ENCODE peak calls at places on chromosome 9, in eight cellular contexts. Z is AG08395, Q is activated T-cell treated with anti-CD3 and anti-CD28 coated beads for 48 hours, I is Right ventricle myocardium superior, V is T-helper 22 cell, P is left ventricle myocardium superior, L is T-cell, G is transverse colon. Y is an unnamed sample.

GRCh38 chr9:70007831-70008230 is 35.8 kb upstream of the MAMDC2 start:
- DNase-seq in Z (no peak), Q (no peak), I (no peak), V (no peak), P (no peak), L (no peak), G (no peak), Y (no peak)

GRCh38 chr9:137429974-137430722 is 7.0 kb downstream of the NOXA1 start:
- DNase-seq in Z (no peak), Q (no peak), I (peak), V (no peak), P (peak), L (no peak), G (peak), Y (no peak)

GRCh38 chr9:136441681-136442245 is 2.1 kb upstream of the INPP5E start:
- DNase-seq in Z (no peak), Q (no peak), I (no peak), V (no peak), P (no peak), L (no peak), G (no peak), Y (no peak)

GRCh38 chr9:133580416-133580738 is 28.8 kb downstream of the FAM163B start:
- DNase-seq in Z (no peak), Q (no peak), I (no peak), V (no peak), P (no peak), L (no peak), G (no peak), Y (no peak)

GRCh38 chr9:96137666-96138429 is 164.1 kb downstream of the HSD17B3 start:
- DNase-seq in Z (peak), Q (no peak), I (no peak), V (no peak), P (no peak), L (no peak), G (no peak), Y (no peak)

GRCh38 chr9:109401169-109401989 is 80.5 kb upstream of the EPB41L4B start:
- DNase-seq in Z (peak), Q (peak), I (no peak), V (no peak), P (no peak), L (no peak), G (peak), Y (peak)

GRCh38 chr9:17837931-17838330 is 259.1 kb downstream of the SH3GL2 start:
- DNase-seq in Z (no peak), Q (no peak), I (no peak), V (no peak), P (no peak), L (no peak), G (no peak), Y (no peak)

GRCh38 chr9:109411069-109411761 is 86.9 kb downstream of the PTPN3 start:
- DNase-seq in Z (no peak), Q (no peak), I (no peak), V (no peak), P (no peak), L (no peak), G (no peak), Y (no peak)

GRCh38 chr9:16642421-16643109 is 227.9 kb downstream of the BNC2 start:
- DNase-seq in Z (no peak), Q (no peak), I (no peak), V (no peak), P (no peak), L (no peak), G (no peak), Y (no peak)

GRCh38 chr9:99824378-99825157 is 2.9 kb downstream of the NR4A3 start:
- DNase-seq in Z (peak), Q (peak), I (peak), V (peak), P (peak), L (peak), G (peak), Y (peak)

GRCh38 chr9:132056717-132057429 is 22.8 kb downstream of the MED27 start:
- DNase-seq in Z (no peak), Q (no peak), I (no peak), V (no peak), P (no peak), L (no peak), G (no peak), Y (no peak)

GRCh38 chr9:136373300-136374182 is at the start of gene CARD9:
- DNase-seq in Z (peak), Q (peak), I (peak), V (no peak), P (peak), L (no peak), G (peak), Y (no peak)

GRCh38 chr9:36893148-36893547 is 140.9 kb downstream of the PAX5 start:
- DNase-seq in Z (no peak), Q (no peak), I (no peak), V (no peak), P (no peak), L (no peak), G (no peak), Y (no peak)

GRCh38 chr9:114307323-114308250 is 15.3 kb upstream of the ORM1 start:
- DNase-seq in Z (peak), Q (no peak), I (no peak), V (no peak), P (no peak), L (no peak), G (no peak), Y (no peak)

GRCh38 chr9:112380771-112381181 is 868 bp downstream of the HSDL2 start:
- DNase-seq in Z (no peak), Q (no peak), I (no peak), V (no peak), P (no peak), L (no peak), G (no peak), Y (no peak)

GRCh38 chr9:27861887-27862286 is 288.6 kb upstream of the C9orf72 start:
- DNase-seq in Z (no peak), Q (no peak), I (no peak), V (no peak), P (no peak), L (no peak), G (no peak), Y (no peak)

GRCh38 chr9:86946712-86947145 is 577 bp downstream of the GAS1 start:
- DNase-seq in Z (no peak), Q (peak), I (peak), V (peak), P (peak), L (peak), G (peak), Y (peak)

GRCh38 chr9:116861321-116861720 is 174.2 kb downstream of the TRIM32 start:
- DNase-seq in Z (no peak), Q (no peak), I (no peak), V (no peak), P (no peak), L (no peak), G (no peak), Y (no peak)

GRCh38 chr9:87464110-87464991 is 33.3 kb upstream of the DAPK1 start:
- DNase-seq in Z (peak), Q (peak), I (no peak), V (no peak), P (no peak), L (no peak), G (no peak), Y (no peak)

GRCh38 chr9:24487250-24487861 is 58.3 kb downstream of the IZUMO3 start:
- DNase-seq in Z (no peak), Q (no peak), I (no peak), V (no peak), P (no peak), L (no peak), G (no peak), Y (no peak)

GRCh38 chr9:129712595-129713524 is 40.0 kb downstream of the PTGES start:
- DNase-seq in Z (peak), Q (no peak), I (no peak), V (no peak), P (no peak), L (no peak), G (no peak), Y (no peak)

GRCh38 chr9:124410321-124410913 is 4.8 kb downstream of the PSMB7 start:
- DNase-seq in Z (no peak), Q (no peak), I (no peak), V (no peak), P (no peak), L (no peak), G (no peak), Y (no peak)

GRCh38 chr9:122265265-122265900 is 701 bp downstream of the MRRF start:
- DNase-seq in Z (peak), Q (peak), I (no peak), V (peak), P (no peak), L (peak), G (peak), Y (no peak)

GRCh38 chr9:137506702-137507171 is 43.5 kb downstream of the PNPLA7 start:
- DNase-seq in Z (peak), Q (no peak), I (no peak), V (no peak), P (no peak), L (no peak), G (no peak), Y (no peak)

GRCh38 chr9:122206118-122207046 is 22.4 kb downstream of the LHX6 start:
- DNase-seq in Z (peak), Q (no peak), I (no peak), V (no peak), P (no peak), L (no peak), G (no peak), Y (no peak)

GRCh38 chr9:14910178-14910805 is at the start of gene FREM1:
- DNase-seq in Z (peak), Q (no peak), I (peak), V (no peak), P (peak), L (no peak), G (peak), Y (no peak)

GRCh38 chr9:135067091-135067710 is 20.3 kb upstream of the OLFM1 start:
- DNase-seq in Z (no peak), Q (no peak), I (peak), V (no peak), P (peak), L (no peak), G (no peak), Y (no peak)

GRCh38 chr9:83623634-83623991 is 670 bp downstream of the IDNK start:
- DNase-seq in Z (no peak), Q (no peak), I (no peak), V (no peak), P (no peak), L (no peak), G (no peak), Y (no peak)

GRCh38 chr9:98147582-98147981 is 28.6 kb upstream of the TRIM14 start:
- DNase-seq in Z (no peak), Q (no peak), I (no peak), V (no peak), P (no peak), L (no peak), G (no peak), Y (no peak)

GRCh38 chr9:15999422-16000339 is 446.8 kb downstream of the CCDC171 start:
- DNase-seq in Z (peak), Q (no peak), I (no peak), V (no peak), P (peak), L (no peak), G (no peak), Y (no peak)

GRCh38 chr9:4079906-4080305 is 220.0 kb downstream of the GLIS3 start:
- DNase-seq in Z (no peak), Q (no peak), I (no peak), V (no peak), P (no peak), L (no peak), G (no peak), Y (no peak)

GRCh38 chr9:99050924-99051323 is 54.0 kb upstream of the TGFBR1 start:
- DNase-seq in Z (no peak), Q (no peak), I (no peak), V (no peak), P (no peak), L (no peak), G (no peak), Y (no peak)

GRCh38 chr9:136784249-136784996 is 6.7 kb upstream of the TMEM141 start:
- DNase-seq in Z (peak), Q (no peak), I (no peak), V (no peak), P (no peak), L (no peak), G (no peak), Y (no peak)

GRCh38 chr9:127336708-127337352 is 60.1 kb upstream of the SLC2A8 start:
- DNase-seq in Z (peak), Q (no peak), I (peak), V (no peak), P (peak), L (no peak), G (peak), Y (no peak)

GRCh38 chr9:254516-254915 is 39.9 kb downstream of the DOCK8 start:
- DNase-seq in Z (no peak), Q (no peak), I (no peak), V (no peak), P (no peak), L (no peak), G (no peak), Y (no peak)

GRCh38 chr9:8447618-8448017 is 648.0 kb upstream of the DMAC1 start:
- DNase-seq in Z (no peak), Q (no peak), I (no peak), V (no peak), P (no peak), L (no peak), G (no peak), Y (no peak)

Y was measured in stimulated activated CD4-positive, alpha-beta T cell treated with anti-CD3 and anti-CD28 coated beads, TNF-alpha, amount 100 ng/mL, for 48 hours.